ENCODE peak calls at places on chromosome 2, in seven cellular contexts. L is fibroblast of pulmonary artery, W is AG04450, X is KG1, Y is prostate gland, D is NCI-H1105 treated with DMSO at 0.1 percent for 48 hours, A is HFFc6. O is an unnamed sample.

GRCh38 chr2:88575630-88576029 is 51.6 kb downstream of the EIF2AK3 start:
- DNase-seq in L (no peak), W (no peak), X (no peak), Y (no peak), D (no peak), A (no peak), O (no peak)

GRCh38 chr2:168157926-168158325 is 89.5 kb downstream of the STK39 start:
- DNase-seq in L (peak; percentile 48), W (no peak), X (no peak), Y (no peak), D (no peak), A (no peak), O (no peak)

GRCh38 chr2:19536136-19536535 is 177.7 kb upstream of the OSR1 start:
- DNase-seq in L (peak; percentile 17), W (no peak), X (no peak), Y (no peak), D (no peak), A (no peak), O (no peak)

GRCh38 chr2:215737496-215737895 is 275.9 kb downstream of the MREG start:
- DNase-seq in L (no peak), W (no peak), X (no peak), Y (no peak), D (no peak), A (no peak), O (no peak)

GRCh38 chr2:65064728-65065552 is 8.7 kb downstream of the CEP68 start:
- DNase-seq in L (peak; percentile 94), W (peak; percentile 79), X (peak; percentile 94), Y (peak; percentile 62), D (no peak), A (peak; percentile 91), O (peak; percentile 67)

GRCh38 chr2:60837123-60837522 is 44.3 kb upstream of the REL start:
- DNase-seq in L (no peak), W (no peak), X (no peak), Y (no peak), D (no peak), A (no peak), O (no peak)

GRCh38 chr2:12087671-12088380 is 341.4 kb downstream of the LPIN1 start:
- DNase-seq in L (peak; percentile 26), W (no peak), X (peak; percentile 23), Y (no peak), D (no peak), A (peak; percentile 90), O (no peak)

GRCh38 chr2:20048488-20049443 is 2.7 kb downstream of the LAPTM4A start:
- DNase-seq in L (no peak), W (no peak), X (no peak), Y (no peak), D (no peak), A (no peak), O (no peak)

GRCh38 chr2:73013941-73014340 is 57.6 kb downstream of the SFXN5 start:
- DNase-seq in L (peak; percentile 71), W (no peak), X (no peak), Y (no peak), D (no peak), A (no peak), O (no peak)

GRCh38 chr2:226002438-226002837 is 602.9 kb downstream of the NYAP2 start:
- DNase-seq in L (peak; percentile 90), W (no peak), X (no peak), Y (no peak), D (no peak), A (peak; percentile 94), O (peak; percentile 77)

GRCh38 chr2:205714058-205714776 is 31.9 kb downstream of the NRP2 start:
- DNase-seq in L (no peak), W (no peak), X (no peak), Y (no peak), D (no peak), A (no peak), O (no peak)

GRCh38 chr2:228728961-228729360 is 542.1 kb downstream of the PID1 start:
- DNase-seq in L (peak; percentile 6), W (no peak), X (no peak), Y (no peak), D (no peak), A (peak; percentile 10), O (peak; percentile 40)

GRCh38 chr2:206716607-206717006 is 1.6 kb downstream of the DYTN start:
- DNase-seq in L (no peak), W (no peak), X (no peak), Y (no peak), D (no peak), A (no peak), O (no peak)

GRCh38 chr2:168290391-168290790 is 43.0 kb upstream of the STK39 start:
- DNase-seq in L (no peak), W (no peak), X (no peak), Y (no peak), D (no peak), A (no peak), O (no peak)

GRCh38 chr2:241256168-241256545 is 59.3 kb downstream of the HDLBP start:
- DNase-seq in L (no peak), W (no peak), X (no peak), Y (no peak), D (no peak), A (no peak), O (no peak)

GRCh38 chr2:102950547-102950946 is 188.7 kb downstream of the TMEM182 start:
- DNase-seq in L (no peak), W (no peak), X (no peak), Y (no peak), D (no peak), A (no peak), O (no peak)

GRCh38 chr2:133077259-133077822 is 407.3 kb upstream of the LYPD1 start:
- DNase-seq in L (peak; percentile 55), W (peak; percentile 27), X (no peak), Y (no peak), D (no peak), A (no peak), O (peak; percentile 27)

GRCh38 chr2:96815326-96816126 is 542 bp upstream of the CNNM3 start:
- DNase-seq in L (peak; percentile 59), W (no peak), X (no peak), Y (peak; percentile 29), D (peak; percentile 59), A (peak; percentile 45), O (peak; percentile 45)

GRCh38 chr2:85131116-85131515 is 2.1 kb upstream of the TCF7L1 start:
- DNase-seq in L (peak; percentile 59), W (no peak), X (no peak), Y (no peak), D (no peak), A (no peak), O (peak; percentile 24)

GRCh38 chr2:180690611-180691010 is 289.8 kb upstream of the UBE2E3 start:
- DNase-seq in L (peak; percentile 68), W (no peak), X (no peak), Y (no peak), D (no peak), A (peak; percentile 82), O (no peak)

GRCh38 chr2:218975060-218975777 is 9.8 kb downstream of the FEV start:
- DNase-seq in L (no peak), W (no peak), X (no peak), Y (no peak), D (no peak), A (no peak), O (no peak)

GRCh38 chr2:205682239-205683021 is at the start of gene NRP2:
- DNase-seq in L (peak; percentile 88), W (peak; percentile 63), X (no peak), Y (peak; percentile 79), D (peak; percentile 80), A (peak; percentile 72), O (peak; percentile 85)

O was measured in AG20443.